ENCODE peak calls at places on chromosomes 13 and 19, in five cellular contexts. One of them, this sample, is unnamed.

GRCh38 chr19:58349590-58349989 is 3.7 kb downstream of the A1BG start:
- DNase-seq in GM03348: no peak
- DNase-seq in activated naive CD4-positive, alpha-beta T cell treated with anti-CD3 and anti-CD28 coated beads, Interleukin-2, amount 10 ng/mL, durations not matched to agents 7 days and 5 days: no peak
- DNase-seq in bronchial epithelial cell: no peak
- DNase-seq in occipital lobe: no peak
- DNase-seq in this sample: no peak

GRCh38 chr19:44747739-44748425 is 626 bp upstream of the BCL3 start:
- DNase-seq in GM03348: peak
- DNase-seq in activated naive CD4-positive, alpha-beta T cell treated with anti-CD3 and anti-CD28 coated beads, Interleukin-2, amount 10 ng/mL, durations not matched to agents 7 days and 5 days: peak
- DNase-seq in bronchial epithelial cell: peak
- DNase-seq in occipital lobe: peak
- DNase-seq in this sample: no peak

GRCh38 chr13:85520445-85520844 is 278.8 kb downstream of the SLITRK6 start:
- DNase-seq in GM03348: no peak
- DNase-seq in activated naive CD4-positive, alpha-beta T cell treated with anti-CD3 and anti-CD28 coated beads, Interleukin-2, amount 10 ng/mL, durations not matched to agents 7 days and 5 days: no peak
- DNase-seq in bronchial epithelial cell: peak
- DNase-seq in occipital lobe: no peak
- DNase-seq in this sample: no peak

GRCh38 chr19:30349131-30349730 is 23.0 kb upstream of the ZNF536 start:
- DNase-seq in GM03348: no peak
- DNase-seq in activated naive CD4-positive, alpha-beta T cell treated with anti-CD3 and anti-CD28 coated beads, Interleukin-2, amount 10 ng/mL, durations not matched to agents 7 days and 5 days: no peak
- DNase-seq in bronchial epithelial cell: no peak
- DNase-seq in occipital lobe: no peak
- DNase-seq in this sample: no peak

GRCh38 chr13:74203576-74203975 is 69.4 kb upstream of the KLF12 start:
- DNase-seq in GM03348: no peak
- DNase-seq in activated naive CD4-positive, alpha-beta T cell treated with anti-CD3 and anti-CD28 coated beads, Interleukin-2, amount 10 ng/mL, durations not matched to agents 7 days and 5 days: no peak
- DNase-seq in bronchial epithelial cell: no peak
- DNase-seq in occipital lobe: no peak
- DNase-seq in this sample: no peak

GRCh38 chr19:40223135-40223822 is 3.2 kb downstream of the CCNP start:
- DNase-seq in GM03348: no peak
- DNase-seq in activated naive CD4-positive, alpha-beta T cell treated with anti-CD3 and anti-CD28 coated beads, Interleukin-2, amount 10 ng/mL, durations not matched to agents 7 days and 5 days: peak
- DNase-seq in bronchial epithelial cell: no peak
- DNase-seq in occipital lobe: no peak
- DNase-seq in this sample: no peak

GRCh38 chr13:52414051-52414450 is 8.1 kb upstream of the THSD1 start:
- DNase-seq in GM03348: no peak
- DNase-seq in activated naive CD4-positive, alpha-beta T cell treated with anti-CD3 and anti-CD28 coated beads, Interleukin-2, amount 10 ng/mL, durations not matched to agents 7 days and 5 days: no peak
- DNase-seq in bronchial epithelial cell: peak
- DNase-seq in occipital lobe: no peak
- DNase-seq in this sample: no peak

GRCh38 chr13:57633950-57634828 is 2.6 kb downstream of the PCDH17 start:
- DNase-seq in GM03348: no peak
- DNase-seq in activated naive CD4-positive, alpha-beta T cell treated with anti-CD3 and anti-CD28 coated beads, Interleukin-2, amount 10 ng/mL, durations not matched to agents 7 days and 5 days: peak
- DNase-seq in bronchial epithelial cell: no peak
- DNase-seq in occipital lobe: peak
- DNase-seq in this sample: no peak

GRCh38 chr19:5621311-5621944 is 1.1 kb downstream of the SAFB2 start:
- DNase-seq in GM03348: no peak
- DNase-seq in activated naive CD4-positive, alpha-beta T cell treated with anti-CD3 and anti-CD28 coated beads, Interleukin-2, amount 10 ng/mL, durations not matched to agents 7 days and 5 days: no peak
- DNase-seq in bronchial epithelial cell: no peak
- DNase-seq in occipital lobe: no peak
- DNase-seq in this sample: peak

GRCh38 chr19:15264061-15264932 is 32.0 kb upstream of the EPHX3 start:
- DNase-seq in GM03348: peak
- DNase-seq in activated naive CD4-positive, alpha-beta T cell treated with anti-CD3 and anti-CD28 coated beads, Interleukin-2, amount 10 ng/mL, durations not matched to agents 7 days and 5 days: peak
- DNase-seq in bronchial epithelial cell: peak
- DNase-seq in occipital lobe: peak
- DNase-seq in this sample: peak

GRCh38 chr13:56659041-56659471 is 481.7 kb upstream of the PRR20A start:
- DNase-seq in GM03348: no peak
- DNase-seq in activated naive CD4-positive, alpha-beta T cell treated with anti-CD3 and anti-CD28 coated beads, Interleukin-2, amount 10 ng/mL, durations not matched to agents 7 days and 5 days: no peak
- DNase-seq in bronchial epithelial cell: no peak
- DNase-seq in occipital lobe: no peak
- DNase-seq in this sample: no peak

GRCh38 chr13:99265162-99265822 is 7.1 kb upstream of the GPR18 start:
- DNase-seq in GM03348: no peak
- DNase-seq in activated naive CD4-positive, alpha-beta T cell treated with anti-CD3 and anti-CD28 coated beads, Interleukin-2, amount 10 ng/mL, durations not matched to agents 7 days and 5 days: no peak
- DNase-seq in bronchial epithelial cell: no peak
- DNase-seq in occipital lobe: no peak
- DNase-seq in this sample: no peak

GRCh38 chr13:97434417-97435296 is 688 bp downstream of the RAP2A start:
- DNase-seq in GM03348: peak
- DNase-seq in activated naive CD4-positive, alpha-beta T cell treated with anti-CD3 and anti-CD28 coated beads, Interleukin-2, amount 10 ng/mL, durations not matched to agents 7 days and 5 days: peak
- DNase-seq in bronchial epithelial cell: peak
- DNase-seq in occipital lobe: peak
- DNase-seq in this sample: no peak

GRCh38 chr19:18379803-18380747 is 5.9 kb upstream of the GDF15 start:
- DNase-seq in GM03348: peak
- DNase-seq in activated naive CD4-positive, alpha-beta T cell treated with anti-CD3 and anti-CD28 coated beads, Interleukin-2, amount 10 ng/mL, durations not matched to agents 7 days and 5 days: no peak
- DNase-seq in bronchial epithelial cell: peak
- DNase-seq in occipital lobe: no peak
- DNase-seq in this sample: no peak

GRCh38 chr19:39679056-39679790 is 23.5 kb downstream of the LGALS16 start:
- DNase-seq in GM03348: no peak
- DNase-seq in activated naive CD4-positive, alpha-beta T cell treated with anti-CD3 and anti-CD28 coated beads, Interleukin-2, amount 10 ng/mL, durations not matched to agents 7 days and 5 days: peak
- DNase-seq in bronchial epithelial cell: no peak
- DNase-seq in occipital lobe: no peak
- DNase-seq in this sample: no peak

GRCh38 chr19:16447015-16447384 is 24.8 kb downstream of the EPS15L1 start:
- DNase-seq in GM03348: peak
- DNase-seq in activated naive CD4-positive, alpha-beta T cell treated with anti-CD3 and anti-CD28 coated beads, Interleukin-2, amount 10 ng/mL, durations not matched to agents 7 days and 5 days: peak
- DNase-seq in bronchial epithelial cell: peak
- DNase-seq in occipital lobe: no peak
- DNase-seq in this sample: no peak

GRCh38 chr13:104954210-104954609 is 1581.3 kb downstream of the EFNB2 start:
- DNase-seq in GM03348: no peak
- DNase-seq in activated naive CD4-positive, alpha-beta T cell treated with anti-CD3 and anti-CD28 coated beads, Interleukin-2, amount 10 ng/mL, durations not matched to agents 7 days and 5 days: no peak
- DNase-seq in bronchial epithelial cell: peak
- DNase-seq in occipital lobe: no peak
- DNase-seq in this sample: no peak

GRCh38 chr13:100495455-100495854 is 93.1 kb downstream of the GGACT start:
- DNase-seq in GM03348: no peak
- DNase-seq in activated naive CD4-positive, alpha-beta T cell treated with anti-CD3 and anti-CD28 coated beads, Interleukin-2, amount 10 ng/mL, durations not matched to agents 7 days and 5 days: no peak
- DNase-seq in bronchial epithelial cell: no peak
- DNase-seq in occipital lobe: no peak
- DNase-seq in this sample: no peak

GRCh38 chr19:44752816-44753618 is 4.5 kb downstream of the BCL3 start:
- DNase-seq in GM03348: peak
- DNase-seq in activated naive CD4-positive, alpha-beta T cell treated with anti-CD3 and anti-CD28 coated beads, Interleukin-2, amount 10 ng/mL, durations not matched to agents 7 days and 5 days: peak
- DNase-seq in bronchial epithelial cell: peak
- DNase-seq in occipital lobe: peak
- DNase-seq in this sample: peak

GRCh38 chr13:50174630-50175029 is 159.4 kb downstream of the KCNRG start:
- DNase-seq in GM03348: no peak
- DNase-seq in activated naive CD4-positive, alpha-beta T cell treated with anti-CD3 and anti-CD28 coated beads, Interleukin-2, amount 10 ng/mL, durations not matched to agents 7 days and 5 days: no peak
- DNase-seq in bronchial epithelial cell: no peak
- DNase-seq in occipital lobe: no peak
- DNase-seq in this sample: no peak

GRCh38 chr13:100721885-100722512 is 47.4 kb upstream of the TMTC4 start:
- DNase-seq in GM03348: peak
- DNase-seq in activated naive CD4-positive, alpha-beta T cell treated with anti-CD3 and anti-CD28 coated beads, Interleukin-2, amount 10 ng/mL, durations not matched to agents 7 days and 5 days: peak
- DNase-seq in bronchial epithelial cell: peak
- DNase-seq in occipital lobe: no peak
- DNase-seq in this sample: no peak

GRCh38 chr13:104099750-104100149 is 1033.5 kb upstream of the SLC10A2 start:
- DNase-seq in GM03348: no peak
- DNase-seq in activated naive CD4-positive, alpha-beta T cell treated with anti-CD3 and anti-CD28 coated beads, Interleukin-2, amount 10 ng/mL, durations not matched to agents 7 days and 5 days: no peak
- DNase-seq in bronchial epithelial cell: no peak
- DNase-seq in occipital lobe: no peak
- DNase-seq in this sample: no peak

GRCh38 chr13:110392510-110393233 is 85.6 kb downstream of the COL4A2 start:
- DNase-seq in GM03348: peak
- DNase-seq in activated naive CD4-positive, alpha-beta T cell treated with anti-CD3 and anti-CD28 coated beads, Interleukin-2, amount 10 ng/mL, durations not matched to agents 7 days and 5 days: no peak
- DNase-seq in bronchial epithelial cell: no peak
- DNase-seq in occipital lobe: no peak
- DNase-seq in this sample: no peak

GRCh38 chr13:74886496-74886895 is 595.5 kb downstream of the TBC1D4 start:
- DNase-seq in GM03348: peak
- DNase-seq in activated naive CD4-positive, alpha-beta T cell treated with anti-CD3 and anti-CD28 coated beads, Interleukin-2, amount 10 ng/mL, durations not matched to agents 7 days and 5 days: no peak
- DNase-seq in bronchial epithelial cell: peak
- DNase-seq in occipital lobe: no peak
- DNase-seq in this sample: no peak

GRCh38 chr13:110284809-110285519 is 22.0 kb downstream of the COL4A1 start:
- DNase-seq in GM03348: no peak
- DNase-seq in activated naive CD4-positive, alpha-beta T cell treated with anti-CD3 and anti-CD28 coated beads, Interleukin-2, amount 10 ng/mL, durations not matched to agents 7 days and 5 days: no peak
- DNase-seq in bronchial epithelial cell: no peak
- DNase-seq in occipital lobe: no peak
- DNase-seq in this sample: no peak

GRCh38 chr13:50130686-50131051 is 115.4 kb downstream of the KCNRG start:
- DNase-seq in GM03348: peak
- DNase-seq in activated naive CD4-positive, alpha-beta T cell treated with anti-CD3 and anti-CD28 coated beads, Interleukin-2, amount 10 ng/mL, durations not matched to agents 7 days and 5 days: peak
- DNase-seq in bronchial epithelial cell: peak
- DNase-seq in occipital lobe: no peak
- DNase-seq in this sample: peak

GRCh38 chr13:20394506-20394905 is 131.2 kb downstream of the CRYL1 start:
- DNase-seq in GM03348: no peak
- DNase-seq in activated naive CD4-positive, alpha-beta T cell treated with anti-CD3 and anti-CD28 coated beads, Interleukin-2, amount 10 ng/mL, durations not matched to agents 7 days and 5 days: no peak
- DNase-seq in bronchial epithelial cell: no peak
- DNase-seq in occipital lobe: no peak
- DNase-seq in this sample: no peak

GRCh38 chr19:17001603-17002183 is 24.9 kb downstream of the CPAMD8 start:
- DNase-seq in GM03348: no peak
- DNase-seq in activated naive CD4-positive, alpha-beta T cell treated with anti-CD3 and anti-CD28 coated beads, Interleukin-2, amount 10 ng/mL, durations not matched to agents 7 days and 5 days: peak
- DNase-seq in bronchial epithelial cell: no peak
- DNase-seq in occipital lobe: no peak
- DNase-seq in this sample: no peak

GRCh38 chr19:49142866-49143335 is 12.3 kb downstream of the HRC start:
- DNase-seq in GM03348: peak
- DNase-seq in activated naive CD4-positive, alpha-beta T cell treated with anti-CD3 and anti-CD28 coated beads, Interleukin-2, amount 10 ng/mL, durations not matched to agents 7 days and 5 days: peak
- DNase-seq in bronchial epithelial cell: peak
- DNase-seq in occipital lobe: peak
- DNase-seq in this sample: peak

GRCh38 chr13:75400775-75401174 is 81.2 kb downstream of the TBC1D4 start:
- DNase-seq in GM03348: no peak
- DNase-seq in activated naive CD4-positive, alpha-beta T cell treated with anti-CD3 and anti-CD28 coated beads, Interleukin-2, amount 10 ng/mL, durations not matched to agents 7 days and 5 days: no peak
- DNase-seq in bronchial epithelial cell: no peak
- DNase-seq in occipital lobe: no peak
- DNase-seq in this sample: no peak

GRCh38 chr13:75136151-75136550 is 345.8 kb downstream of the TBC1D4 start:
- DNase-seq in GM03348: no peak
- DNase-seq in activated naive CD4-positive, alpha-beta T cell treated with anti-CD3 and anti-CD28 coated beads, Interleukin-2, amount 10 ng/mL, durations not matched to agents 7 days and 5 days: no peak
- DNase-seq in bronchial epithelial cell: no peak
- DNase-seq in occipital lobe: no peak
- DNase-seq in this sample: no peak

GRCh38 chr13:77429320-77430142 is 102.6 kb upstream of the MYCBP2 start:
- DNase-seq in GM03348: no peak
- DNase-seq in activated naive CD4-positive, alpha-beta T cell treated with anti-CD3 and anti-CD28 coated beads, Interleukin-2, amount 10 ng/mL, durations not matched to agents 7 days and 5 days: no peak
- DNase-seq in bronchial epithelial cell: no peak
- DNase-seq in occipital lobe: no peak
- DNase-seq in this sample: no peak

GRCh38 chr19:39917561-39918182 is 16.8 kb downstream of the FCGBP start:
- DNase-seq in GM03348: no peak
- DNase-seq in activated naive CD4-positive, alpha-beta T cell treated with anti-CD3 and anti-CD28 coated beads, Interleukin-2, amount 10 ng/mL, durations not matched to agents 7 days and 5 days: no peak
- DNase-seq in bronchial epithelial cell: no peak
- DNase-seq in occipital lobe: no peak
- DNase-seq in this sample: no peak

GRCh38 chr19:3346677-3347353 is 19.6 kb upstream of the NFIC start:
- DNase-seq in GM03348: peak
- DNase-seq in activated naive CD4-positive, alpha-beta T cell treated with anti-CD3 and anti-CD28 coated beads, Interleukin-2, amount 10 ng/mL, durations not matched to agents 7 days and 5 days: no peak
- DNase-seq in bronchial epithelial cell: no peak
- DNase-seq in occipital lobe: peak
- DNase-seq in this sample: peak

This sample was measured in frontal cortex.